ENCODE peak calls at places on chromosome 14, in seven cellular contexts. J is B cell, O is endothelial cell, Y is IMR-90, P is lung, U is pancreas, C is GM06990. W is an unnamed sample.

GRCh38 chr14:94056579-94057308 is 24.3 kb downstream of the DDX24 start:
- DNase-seq in J (no peak), O (no peak), Y (no peak), P (peak; percentile 20), U (no peak), C (no peak), W (no peak)

GRCh38 chr14:22296722-22297121 is 292.3 kb downstream of the DAD1 start:
- DNase-seq in J (no peak), O (no peak), Y (peak; percentile 90), P (no peak), U (no peak), C (no peak), W (no peak)

GRCh38 chr14:36747411-36748184 is 85.9 kb downstream of the PAX9 start:
- DNase-seq in J (no peak), O (no peak), Y (no peak), P (no peak), U (no peak), C (no peak), W (no peak)

GRCh38 chr14:100394886-100395672 is 71.9 kb downstream of the SLC25A47 start:
- DNase-seq in J (no peak), O (no peak), Y (no peak), P (no peak), U (no peak), C (no peak), W (no peak)

GRCh38 chr14:103194256-103195045 is 71.2 kb downstream of the TNFAIP2 start:
- DNase-seq in J (no peak), O (no peak), Y (peak; percentile 66), P (no peak), U (no peak), C (no peak), W (no peak)

GRCh38 chr14:72217164-72217563 is 284.9 kb downstream of the RGS6 start:
- DNase-seq in J (no peak), O (no peak), Y (no peak), P (no peak), U (no peak), C (no peak), W (no peak)

GRCh38 chr14:100748403-100748802 is 21.7 kb downstream of the DLK1 start:
- DNase-seq in J (peak; percentile 15), O (no peak), Y (no peak), P (no peak), U (no peak), C (no peak), W (no peak)

GRCh38 chr14:35940291-35940690 is 114.2 kb downstream of the BRMS1L start:
- DNase-seq in J (no peak), O (no peak), Y (no peak), P (no peak), U (no peak), C (peak; percentile 56), W (no peak)

GRCh38 chr14:38174721-38175120 is 33.0 kb upstream of the SSTR1 start:
- DNase-seq in J (no peak), O (no peak), Y (no peak), P (no peak), U (no peak), C (no peak), W (no peak)
- TF ChIP-seq CTCF in J (no peak), O (no peak), Y (no peak), P (no peak), U (no peak), C (no peak), W (no peak)

DNA sequence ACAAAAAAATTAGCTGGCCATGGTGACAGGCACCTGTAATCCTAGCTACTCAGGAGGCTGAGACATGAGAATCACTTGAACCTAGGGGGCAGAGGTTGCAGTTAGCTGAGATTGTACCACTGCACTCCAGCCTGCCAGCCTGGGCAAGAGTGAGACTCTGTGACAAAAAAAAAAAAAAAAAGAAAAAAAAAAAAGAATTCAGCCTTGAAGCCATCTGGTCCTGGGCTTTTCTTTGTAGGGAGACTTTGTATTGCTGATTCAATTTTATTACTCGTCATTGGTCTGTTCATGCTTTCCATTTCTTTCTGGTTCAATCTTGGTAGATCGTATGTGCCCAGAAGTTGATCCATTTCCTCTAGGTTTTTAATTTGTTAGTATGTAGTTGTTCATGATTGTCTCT is 243.1 kb downstream of the RAD51B start:
- DNase-seq in J (no peak), O (no peak), Y (no peak), P (no peak), U (no peak), C (no peak), W (no peak)
- TF ChIP-seq CTCF in J (no peak), O (no peak), Y (no peak), P (no peak), U (no peak), C (no peak), W (no peak)

GRCh38 chr14:60544659-60545058 is 35.7 kb downstream of the SIX6 start:
- DNase-seq in J (no peak), O (no peak), Y (no peak), P (no peak), U (no peak), C (no peak), W (no peak)
- TF ChIP-seq CTCF in J (no peak), O (no peak), Y (no peak), P (no peak), U (no peak), C (no peak), W (no peak)

DNA sequence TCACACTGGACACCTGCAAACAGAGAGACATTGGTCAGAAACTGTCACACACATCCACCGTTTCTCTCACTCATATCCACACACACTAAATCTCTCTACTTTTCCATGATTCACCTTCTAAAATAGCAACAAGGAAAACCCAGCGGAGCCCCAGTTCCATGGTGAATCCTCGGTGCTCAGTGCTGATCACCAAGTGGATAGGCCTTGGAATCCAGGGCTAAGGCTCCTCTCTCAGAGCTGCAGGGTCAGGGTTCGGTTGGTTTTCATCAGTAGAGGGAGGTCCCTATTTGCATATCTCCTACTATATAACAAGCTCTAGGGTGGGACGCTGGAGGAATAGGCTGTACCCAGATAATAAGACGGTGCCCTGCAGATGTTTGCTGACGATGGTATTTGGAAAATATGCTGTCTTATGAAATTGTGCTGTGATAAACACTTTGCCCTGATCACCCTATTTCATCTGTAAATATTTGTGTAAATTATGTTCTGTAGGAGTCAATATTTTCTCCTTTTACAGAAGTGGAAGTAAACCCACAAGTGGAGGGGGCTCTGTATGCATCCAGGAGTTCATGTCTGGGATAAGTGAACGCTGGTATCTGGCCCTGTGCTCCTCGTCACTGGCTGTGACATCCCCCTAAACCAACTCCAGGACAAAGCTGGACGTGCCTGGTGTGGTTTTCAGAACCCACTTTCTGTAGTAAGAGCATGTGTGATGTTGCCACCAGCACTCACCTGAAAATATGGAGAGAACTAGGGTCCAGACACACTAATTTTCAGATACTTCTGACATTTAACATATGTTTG is 709.2 kb downstream of the TMEM121 start:
- DNase-seq in J (no peak), O (no peak), Y (no peak), P (no peak), U (no peak), C (no peak), W (no peak)
- TF ChIP-seq CTCF in J (no peak), O (no peak), Y (no peak), P (no peak), U (no peak), C (no peak), W (no peak)

DNA sequence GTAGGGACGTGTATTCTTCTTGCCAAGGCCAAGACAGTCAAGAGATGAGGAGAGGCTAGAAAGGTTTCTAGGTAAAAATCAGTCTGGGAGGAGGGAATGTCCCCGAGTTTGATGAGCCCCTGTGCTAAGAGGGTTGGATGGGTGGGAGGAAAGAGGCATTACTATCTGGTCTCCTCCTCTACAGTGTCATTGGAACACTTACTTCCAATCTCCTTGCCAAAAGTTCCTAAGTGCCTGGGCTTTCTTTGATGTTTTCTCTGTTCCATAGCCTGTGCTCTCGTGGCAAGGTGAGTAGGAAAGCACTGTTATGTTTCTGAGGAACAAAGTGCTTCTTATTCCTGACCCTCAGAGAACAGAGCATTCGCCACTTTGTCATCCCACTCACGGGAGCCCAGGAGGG is at the start of gene RNASE13:
- DNase-seq in J (no peak), O (no peak), Y (no peak), P (no peak), U (no peak), C (no peak), W (no peak)
- TF ChIP-seq CTCF in J (no peak), O (no peak), Y (no peak), P (no peak), U (no peak), C (no peak), W (no peak)

W was measured in psoas muscle.